ENCODE peak calls at places on chromosomes 12 and 14, in six cellular contexts. C, Y, D, B, H and F are unnamed samples.

GRCh38 chr12:87428701-87429277 is 600.4 kb downstream of the C12orf50 start:
- DNase-seq in C (no peak), Y (peak), D (peak), H (no peak), B (no peak), F (peak)

GRCh38 chr12:70733385-70733784 is 96.2 kb upstream of the PTPRB start:
- DNase-seq in B (no peak), H (no peak), D (peak), C (no peak), Y (peak), F (peak)

GRCh38 chr12:104355630-104356029 is 52.1 kb downstream of the EID3 start:
- DNase-seq in B (no peak), Y (no peak), H (no peak), C (no peak), D (no peak), F (no peak)

GRCh38 chr12:93823616-93824410 is 146.6 kb downstream of the CRADD start:
- DNase-seq in H (no peak), Y (peak), D (no peak), B (no peak), C (no peak), F (no peak)

GRCh38 chr12:22626429-22626828 is 1.5 kb downstream of the ETNK1 start:
- DNase-seq in Y (peak), D (peak), C (no peak), H (no peak), B (no peak), F (peak)

GRCh38 chr14:78700236-78700635 is 530.1 kb downstream of the NRXN3 start:
- DNase-seq in B (no peak), D (no peak), H (no peak), Y (no peak), C (no peak), F (no peak)

GRCh38 chr12:65098364-65098763 is 22.7 kb downstream of the WIF1 start:
- DNase-seq in Y (peak), D (no peak), C (no peak), H (no peak), B (no peak), F (no peak)

GRCh38 chr12:109156036-109156435 is 39.6 kb downstream of the ACACB start:
- DNase-seq in B (no peak), H (no peak), Y (no peak), C (no peak), D (no peak), F (no peak)

GRCh38 chr12:131832393-131833231 is 4.4 kb downstream of the MMP17 start:
- DNase-seq in Y (no peak), D (peak), H (no peak), B (peak), C (peak), F (no peak)

GRCh38 chr12:2265461-2266167 is 212.8 kb downstream of the CACNA1C start:
- DNase-seq in Y (peak), B (no peak), C (no peak), H (no peak), D (no peak), F (peak)

GRCh38 chr12:65967696-65968095 is 143.4 kb downstream of the HMGA2 start:
- DNase-seq in Y (no peak), B (no peak), C (no peak), H (no peak), D (no peak), F (no peak)

GRCh38 chr12:107320929-107321618 is 227.7 kb upstream of the CRY1 start:
- DNase-seq in B (no peak), H (no peak), C (peak), Y (peak), D (peak), F (peak)

GRCh38 chr12:49049566-49050224 is 10.9 kb downstream of the KMT2D start:
- DNase-seq in B (no peak), C (no peak), D (peak), H (peak), Y (peak), F (peak)

GRCh38 chr12:712172-712863 is 40.1 kb upstream of the WNK1 start:
- DNase-seq in D (peak), C (no peak), Y (peak), B (no peak), H (no peak), F (peak)

GRCh38 chr14:85037411-85037810 is 492.5 kb upstream of the FLRT2 start:
- DNase-seq in B (no peak), D (no peak), H (no peak), Y (no peak), C (no peak), F (no peak)

GRCh38 chr12:56300644-56301464 is 724 bp upstream of the CS start:
- DNase-seq in D (no peak), C (no peak), Y (no peak), H (no peak), B (no peak), F (no peak)

GRCh38 chr14:104107611-104108569 is 22.4 kb downstream of the ASPG start:
- DNase-seq in Y (no peak), D (no peak), C (peak), H (peak), B (peak), F (no peak)

GRCh38 chr14:35416108-35416750 is 11.7 kb upstream of the NFKBIA start:
- DNase-seq in B (no peak), D (no peak), C (no peak), Y (peak), H (no peak), F (no peak)

GRCh38 chr12:82838123-82838522 is 151.4 kb downstream of the TMTC2 start:
- DNase-seq in D (no peak), C (no peak), Y (no peak), H (no peak), B (no peak), F (no peak)

GRCh38 chr14:77902806-77903205 is 102.9 kb downstream of the ADCK1 start:
- DNase-seq in B (no peak), C (no peak), D (no peak), H (no peak), Y (no peak), F (no peak)

GRCh38 chr14:61561657-61562276 is 133.5 kb upstream of the HIF1A start:
- DNase-seq in D (peak), Y (peak), B (peak), H (peak), C (peak), F (peak)

GRCh38 chr14:55889124-55889523 is 229.1 kb upstream of the PELI2 start:
- DNase-seq in D (no peak), B (no peak), Y (no peak), C (no peak), H (no peak), F (no peak)

GRCh38 chr12:120468271-120468845 is 1.2 kb downstream of the SRSF9 start:
- DNase-seq in Y (peak), D (peak), H (no peak), B (no peak), C (no peak), F (peak)

GRCh38 chr12:29578731-29579130 is 81.2 kb upstream of the OVCH1 start:
- DNase-seq in H (no peak), Y (peak), D (peak), B (no peak), C (no peak), F (no peak)

GRCh38 chr12:51210690-51211395 is 7.0 kb downstream of the POU6F1 start:
- DNase-seq in Y (no peak), D (no peak), C (no peak), B (no peak), H (peak), F (no peak)

GRCh38 chr12:64670856-64671639 is 60.8 kb downstream of the RASSF3 start:
- DNase-seq in D (peak), H (no peak), B (no peak), Y (peak), C (no peak), F (peak)

GRCh38 chr12:131351319-131352028 is 359.4 kb upstream of the SFSWAP start:
- DNase-seq in Y (no peak), B (no peak), C (no peak), H (no peak), D (no peak), F (no peak)

GRCh38 chr12:117516034-117516433 is 154.6 kb upstream of the NOS1 start:
- DNase-seq in B (no peak), D (no peak), Y (no peak), C (no peak), H (no peak), F (no peak)

GRCh38 chr12:128729628-128730121 is 94.1 kb downstream of the SLC15A4 start:
- DNase-seq in C (no peak), D (no peak), B (no peak), H (no peak), Y (no peak), F (no peak)

GRCh38 chr12:59972941-59973340 is 377.1 kb downstream of the SLC16A7 start:
- DNase-seq in H (no peak), Y (peak), C (no peak), D (peak), B (no peak), F (peak)

GRCh38 chr12:124804011-124804621 is 59.5 kb downstream of the SCARB1 start:
- DNase-seq in H (no peak), Y (peak), C (no peak), B (no peak), D (peak), F (no peak)

GRCh38 chr14:104307627-104308401 is 169.4 kb downstream of the KIF26A start:
- DNase-seq in C (peak), Y (no peak), B (peak), D (no peak), H (peak), F (no peak)

GRCh38 chr14:75022655-75023054 is 19.9 kb downstream of the EIF2B2 start:
- DNase-seq in H (no peak), B (peak), D (peak), C (no peak), Y (no peak), F (no peak)

GRCh38 chr12:43982544-43982943 is 146.7 kb downstream of the TMEM117 start:
- DNase-seq in Y (no peak), D (no peak), C (no peak), H (no peak), B (no peak), F (no peak)

GRCh38 chr14:95440951-95441350 is 75.5 kb downstream of the SYNE3 start:
- DNase-seq in D (peak), C (no peak), Y (peak), H (no peak), B (no peak), F (peak)